ENCODE peak calls at places on chromosomes 4 and X, in nine cellular contexts. L is fibroblast of mammary gland, T is keratinocyte, X is stomach, W is mammary epithelial cell, G is fibroblast of the aortic adventitia, D is NB4, C is astrocyte of the spinal cord, Q is choroid plexus epithelial cell. P is an unnamed sample.

GRCh38 chr4:163755013-163755412 is 260.5 kb downstream of the TMA16 start:
- DNase-seq in L (peak), C (peak), X (no peak), G (peak), Q (peak), D (peak), T (no peak), W (peak), P (no peak)

GRCh38 chrX:154719132-154719675 is 31.7 kb downstream of the GAB3 start:
- DNase-seq in Q (peak), W (no peak), D (peak), G (peak), T (no peak), C (peak), X (no peak), L (peak), P (peak)

GRCh38 chr4:177986236-177986635 is 544.0 kb upstream of the AGA start:
- DNase-seq in X (no peak), W (no peak), C (no peak), L (no peak), D (no peak), Q (no peak), T (no peak), G (no peak), P (no peak)

GRCh38 chr4:177519481-177520270 is 77.4 kb upstream of the AGA start:
- DNase-seq in D (no peak), G (peak), X (no peak), T (no peak), C (no peak), L (peak), Q (peak), W (no peak), P (peak)

GRCh38 chr4:33060873-33061542 is 2340.8 kb downstream of the PCDH7 start:
- DNase-seq in X (no peak), W (peak), G (peak), L (peak), T (no peak), C (peak), Q (peak), D (peak), P (peak)

GRCh38 chr4:121674696-121675095 is 22.1 kb downstream of the ANXA5 start:
- DNase-seq in D (no peak), G (no peak), C (no peak), Q (no peak), T (no peak), L (no peak), X (no peak), W (no peak), P (no peak)

GRCh38 chrX:23742174-23742692 is 843 bp downstream of the ACOT9 start:
- DNase-seq in L (peak), Q (peak), W (peak), C (peak), X (peak), D (peak), G (peak), T (peak), P (peak)

GRCh38 chr4:121070696-121071639 is 1.4 kb downstream of the NDNF start:
- DNase-seq in C (no peak), X (no peak), L (peak), Q (peak), G (peak), W (no peak), T (no peak), D (no peak), P (peak)

GRCh38 chr4:35494955-35495354 is 749.4 kb downstream of the ARAP2 start:
- DNase-seq in Q (no peak), L (no peak), T (no peak), C (no peak), D (no peak), W (no peak), X (no peak), G (no peak), P (no peak)

GRCh38 chr4:67933755-67934154 is 29.5 kb downstream of the TMPRSS11A start:
- DNase-seq in G (peak), X (no peak), L (peak), Q (no peak), C (no peak), D (no peak), W (no peak), T (no peak), P (no peak)

GRCh38 chr4:61938250-61938846 is 738.2 kb downstream of the ADGRL3 start:
- DNase-seq in G (no peak), L (no peak), X (no peak), D (peak), C (no peak), T (no peak), W (no peak), Q (no peak), P (no peak)

GRCh38 chr4:117327491-117327890 is 242.1 kb upstream of the TRAM1L1 start:
- DNase-seq in T (no peak), Q (peak), L (no peak), G (no peak), W (peak), D (no peak), C (peak), X (no peak), P (no peak)

GRCh38 chrX:24025741-24026402 is 1.1 kb downstream of the KLHL15 start:
- DNase-seq in G (peak), X (no peak), Q (peak), W (peak), D (peak), L (peak), C (peak), T (no peak), P (peak)

GRCh38 chr4:76570141-76570989 is 135.3 kb downstream of the SHROOM3 start:
- DNase-seq in W (peak), T (no peak), X (no peak), Q (peak), D (no peak), L (peak), G (peak), C (peak), P (no peak)

GRCh38 chrX:121163443-121163842 is 116.0 kb downstream of the GLUD2 start:
- DNase-seq in L (no peak), Q (no peak), C (no peak), T (no peak), X (no peak), W (no peak), G (no peak), D (no peak), P (no peak)

GRCh38 chrX:82141942-82142341 is 940.0 kb downstream of the SH3BGRL start:
- DNase-seq in G (no peak), W (no peak), Q (no peak), T (no peak), L (no peak), D (peak), X (no peak), C (no peak), P (no peak)

GRCh38 chr4:57080781-57081650 is 29.2 kb downstream of the IGFBP7 start:
- DNase-seq in T (peak), C (peak), D (no peak), L (peak), Q (peak), G (peak), X (no peak), W (peak), P (peak)

GRCh38 chrX:10922158-10922557 is 189.0 kb upstream of the HCCS start:
- DNase-seq in G (peak), Q (peak), D (no peak), T (peak), L (peak), W (peak), X (no peak), C (peak), P (peak)

GRCh38 chrX:57070185-57070984 is 51.0 kb downstream of the SPIN2B start:
- DNase-seq in Q (no peak), D (no peak), C (no peak), G (no peak), L (no peak), T (no peak), X (no peak), W (no peak), P (no peak)

GRCh38 chrX:39477438-39478120 is 620.2 kb downstream of the BCOR start:
- DNase-seq in X (peak), T (peak), Q (no peak), C (peak), G (no peak), D (peak), W (no peak), L (no peak), P (peak)

GRCh38 chrX:107728342-107729099 is 47.1 kb downstream of the TSC22D3 start:
- DNase-seq in T (no peak), W (no peak), X (no peak), C (no peak), G (no peak), Q (no peak), D (no peak), L (no peak), P (no peak)

GRCh38 chr4:947491-947971 is 15.3 kb downstream of the TMEM175 start:
- DNase-seq in G (no peak), L (no peak), Q (no peak), W (no peak), C (no peak), X (no peak), D (no peak), T (no peak), P (no peak)

GRCh38 chr4:946103-946450 is 13.8 kb downstream of the TMEM175 start:
- DNase-seq in D (no peak), W (no peak), C (no peak), Q (no peak), L (no peak), X (no peak), G (no peak), T (no peak), P (no peak)

GRCh38 chr4:948101-948935 is 16.1 kb downstream of the TMEM175 start:
- DNase-seq in T (no peak), Q (peak), D (no peak), L (no peak), X (peak), G (no peak), W (no peak), C (no peak), P (no peak)

GRCh38 chr4:946517-947471 is 14.5 kb downstream of the TMEM175 start:
- DNase-seq in C (no peak), W (no peak), L (no peak), X (no peak), G (no peak), T (no peak), D (no peak), Q (no peak), P (no peak)

DNA sequence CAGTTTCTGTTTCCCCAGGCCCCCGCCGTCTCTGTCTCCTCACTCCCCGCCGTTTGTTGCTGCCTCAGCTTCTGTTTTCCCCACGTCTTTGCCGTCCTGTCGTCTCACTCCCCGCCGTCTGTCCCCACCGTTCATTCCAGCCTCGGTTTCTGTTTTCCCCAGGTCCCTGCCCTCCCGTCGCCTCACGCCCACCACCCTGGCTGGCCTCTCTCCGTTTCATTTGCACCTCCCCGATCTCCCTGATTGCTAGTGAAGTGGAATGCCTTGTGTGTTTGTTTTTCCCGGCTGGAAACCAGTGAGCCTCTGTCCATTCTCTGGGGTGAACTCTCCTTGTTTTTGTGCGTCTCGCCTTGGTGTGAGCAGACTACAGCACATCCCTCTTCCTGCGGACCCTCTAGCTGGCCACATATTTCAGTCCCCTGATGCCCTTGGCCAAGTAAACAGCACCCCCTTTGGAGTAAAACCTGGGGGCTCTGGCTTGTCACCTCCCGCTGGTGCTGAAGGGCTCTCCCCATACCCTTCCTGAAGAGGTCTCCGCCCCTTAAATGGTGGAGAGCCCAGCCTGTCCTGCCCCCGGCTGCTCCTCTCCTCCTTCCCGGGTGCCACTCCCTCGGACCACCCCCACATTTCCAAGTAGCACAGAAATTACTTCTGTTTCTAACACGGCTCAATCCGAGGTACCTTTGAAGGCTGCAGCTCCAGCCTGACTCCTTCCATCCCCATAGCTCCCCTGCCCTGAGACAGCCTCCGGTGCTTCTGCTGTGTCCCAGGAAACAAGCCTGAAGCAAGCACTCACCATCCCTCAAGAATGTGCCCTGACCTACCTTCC is 13.2 kb downstream of the TMEM175 start:
- DNase-seq in L (no peak), T (no peak), D (no peak), W (no peak), Q (peak), X (no peak), G (no peak), C (no peak), P (no peak)
- H3K4me3 ChIP-seq in L (no peak), T (no peak), D (no peak), W (no peak), Q (peak), X (no peak), G (no peak), C (peak), P (no peak)

DNA sequence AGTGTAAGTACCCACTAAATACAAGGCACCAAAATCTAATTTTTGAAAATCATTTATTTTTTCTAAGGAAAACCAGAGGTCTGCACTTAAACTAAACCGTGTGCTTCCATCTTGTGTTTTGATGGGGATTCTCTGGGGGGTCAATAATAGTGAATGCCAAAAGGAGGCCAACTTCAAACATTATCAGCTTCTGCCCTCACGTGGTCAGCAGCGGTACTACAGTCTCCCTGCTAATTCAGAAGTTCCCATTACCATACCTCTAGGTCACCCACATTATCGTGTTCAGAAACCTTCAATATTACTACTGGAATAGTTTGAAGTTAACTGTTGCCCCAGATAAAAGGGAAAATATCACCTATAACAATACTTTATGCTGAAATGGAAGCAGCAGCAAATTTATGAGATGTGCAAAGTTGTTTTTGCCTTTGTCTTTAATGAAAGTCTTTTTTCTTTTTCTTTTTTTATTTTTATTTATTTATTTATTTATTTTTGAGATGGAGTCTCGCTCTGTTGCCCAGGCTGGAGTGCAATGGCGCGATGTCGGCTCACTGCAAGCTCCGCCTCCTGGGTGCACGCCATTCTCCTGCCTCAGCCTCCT is 17.3 kb downstream of the CTPS2 start:
- DNase-seq in X (peak), D (peak), W (peak), L (peak), G (peak), C (peak), T (no peak), Q (peak), P (peak)
- TF ChIP-seq CTCF in X (no peak), D (peak), W (peak), L (peak), G (peak), C (peak), T (peak), Q (peak), P (peak)

GRCh38 chrX:119760026-119760902 is 1.9 kb downstream of the SOWAHD start:
- DNase-seq in C (no peak), Q (no peak), X (no peak), L (no peak), D (peak), T (no peak), W (no peak), G (no peak), P (no peak)
- H3K4me3 ChIP-seq in C (no peak), Q (no peak), X (no peak), L (no peak), D (peak), T (no peak), W (no peak), G (no peak), P (no peak)

GRCh38 chr4:66606215-66606614 is 935.9 kb upstream of the EPHA5 start:
- DNase-seq in T (no peak), C (no peak), D (no peak), L (no peak), X (no peak), W (no peak), G (no peak), Q (no peak), P (no peak)

GRCh38 chr4:66606908-66607307 is 936.6 kb upstream of the EPHA5 start:
- DNase-seq in W (no peak), C (no peak), T (no peak), G (no peak), X (no peak), Q (no peak), L (no peak), D (no peak), P (no peak)

GRCh38 chr4:66602622-66603021 is 932.3 kb upstream of the EPHA5 start:
- DNase-seq in W (no peak), L (no peak), D (no peak), X (no peak), C (no peak), Q (no peak), T (no peak), G (no peak), P (no peak)

GRCh38 chr4:66609014-66609413 is 936.3 kb downstream of the CENPC start:
- DNase-seq in T (no peak), Q (no peak), C (no peak), X (no peak), L (no peak), W (no peak), G (no peak), D (no peak), P (no peak)

GRCh38 chr4:66604192-66604591 is 933.9 kb upstream of the EPHA5 start:
- DNase-seq in D (no peak), W (no peak), G (no peak), Q (no peak), T (no peak), X (no peak), L (no peak), C (no peak), P (no peak)
- TF ChIP-seq CTCF in D (no peak), W (no peak), G (no peak), Q (no peak), T (no peak), X (no peak), L (no peak), C (no peak), P (no peak)

GRCh38 chr4:156945532-156945931 is 26.1 kb downstream of the PDGFC start:
- DNase-seq in D (no peak), T (no peak), G (no peak), L (peak), Q (no peak), W (peak), C (no peak), X (no peak), P (peak)

GRCh38 chr4:156939801-156940200 is 31.8 kb downstream of the PDGFC start:
- DNase-seq in L (peak), Q (peak), X (no peak), G (no peak), C (no peak), T (no peak), W (peak), D (no peak), P (peak)

GRCh38 chr4:156942991-156943390 is 28.6 kb downstream of the PDGFC start:
- DNase-seq in D (no peak), T (no peak), X (no peak), C (no peak), Q (no peak), W (no peak), G (no peak), L (no peak), P (no peak)

GRCh38 chr4:156939151-156939550 is 32.4 kb downstream of the PDGFC start:
- DNase-seq in C (peak), D (no peak), Q (peak), T (no peak), L (no peak), G (no peak), W (peak), X (no peak), P (no peak)

GRCh38 chr4:156941940-156942548 is 29.6 kb downstream of the PDGFC start:
- DNase-seq in G (peak), W (peak), Q (peak), X (peak), T (no peak), D (no peak), C (peak), L (peak), P (peak)
- H3K4me3 ChIP-seq in G (peak), W (no peak), Q (no peak), X (no peak), T (no peak), D (no peak), C (no peak), L (no peak), P (no peak)

GRCh38 chr4:24278693-24279092 is 305.7 kb downstream of the DHX15 start:
- DNase-seq in X (no peak), C (no peak), T (no peak), D (no peak), Q (peak), G (no peak), W (no peak), L (peak), P (no peak)

GRCh38 chr4:24279492-24279891 is 304.9 kb downstream of the DHX15 start:
- DNase-seq in W (no peak), X (no peak), L (no peak), G (no peak), T (no peak), Q (no peak), D (no peak), C (no peak), P (no peak)

GRCh38 chr4:24273148-24273547 is 311.2 kb downstream of the DHX15 start:
- DNase-seq in D (no peak), X (no peak), C (no peak), G (no peak), W (peak), L (no peak), T (peak), Q (no peak), P (no peak)

GRCh38 chr4:24279911-24280375 is 304.4 kb downstream of the DHX15 start:
- DNase-seq in C (no peak), G (no peak), W (no peak), D (no peak), X (no peak), L (no peak), T (no peak), Q (no peak), P (no peak)

GRCh38 chr4:24274401-24275035 is 309.8 kb downstream of the DHX15 start:
- DNase-seq in X (no peak), D (no peak), Q (peak), L (peak), G (peak), W (no peak), C (peak), T (peak), P (peak)
- TF ChIP-seq CTCF in X (no peak), D (no peak), Q (no peak), L (no peak), G (no peak), W (no peak), C (no peak), T (no peak), P (no peak)

P was measured in AG10803.